ENCODE peak calls at places on chromosomes 12 and 14, in nine cellular contexts. S is ovary, E is cardiac muscle cell, Z is heart left ventricle, B is GM23338, N is spleen, D is GM23248, H is SJSA1, I is body of pancreas. O is an unnamed sample. For H3K4me1, the result is how much of the 10 kb centered on the place peaks cover.

GRCh38 chr14:72715910-72716268 is 178.0 kb downstream of the DPF3 start:
- DNase-seq in H (no peak), Z (peak), S (no peak), E (peak), B (no peak), I (no peak), N (no peak), D (no peak), O (no peak)

GRCh38 chr14:30443368-30444007 is 115.5 kb upstream of the G2E3 start:
- DNase-seq in H (no peak), D (peak), N (no peak), E (peak), I (no peak), S (no peak), B (peak), Z (no peak), O (no peak)

GRCh38 chr14:75521415-75522199 is 662 bp upstream of the BATF start:
- DNase-seq in I (no peak), D (no peak), H (no peak), B (no peak), S (no peak), N (no peak), E (no peak), Z (no peak), O (no peak)

GRCh38 chr14:81418057-81418790 is 18.1 kb upstream of the STON2 start:
- DNase-seq in H (no peak), S (no peak), E (no peak), B (no peak), I (no peak), N (no peak), D (no peak), Z (no peak), O (no peak)

GRCh38 chr12:119412811-119413794 is 78.6 kb downstream of the CCDC60 start:
- DNase-seq in B (peak), N (no peak), E (peak), I (peak), D (peak), H (peak), Z (peak), S (peak), O (peak)

GRCh38 chr12:54060975-54061778 is 7.5 kb downstream of the HOXC4 start:
- DNase-seq in B (no peak), H (no peak), Z (no peak), E (no peak), N (no peak), I (no peak), D (peak), S (no peak), O (no peak)

GRCh38 chr12:22672951-22673350 is 48.0 kb downstream of the ETNK1 start:
- DNase-seq in I (no peak), D (peak), N (no peak), H (no peak), B (no peak), Z (no peak), E (no peak), S (no peak), O (no peak)

GRCh38 chr14:69252851-69253250 is 7.1 kb upstream of the GALNT16 start:
- DNase-seq in S (no peak), N (no peak), I (no peak), E (no peak), B (no peak), H (no peak), D (no peak), Z (no peak), O (no peak)

GRCh38 chr12:98490491-98491453 is 24.6 kb upstream of the TMPO start:
- DNase-seq in S (peak), E (peak), H (peak), B (peak), N (peak), D (peak), Z (peak), I (peak), O (peak)

GRCh38 chr12:66235626-66236281 is 46.7 kb downstream of the IRAK3 start:
- DNase-seq in S (no peak), B (peak), H (no peak), E (no peak), Z (no peak), D (peak), I (no peak), N (no peak), O (no peak)

GRCh38 chr12:82688035-82688501 is 1.4 kb downstream of the TMTC2 start:
- DNase-seq in I (no peak), N (no peak), S (no peak), E (no peak), H (no peak), Z (no peak), D (peak), B (no peak), O (no peak)

GRCh38 chr12:108933950-108934349 is 54.1 kb downstream of the DAO start:
- DNase-seq in I (no peak), N (no peak), E (no peak), Z (no peak), B (no peak), S (no peak), H (no peak), D (no peak), O (no peak)

GRCh38 chr12:43208221-43208620 is 343.8 kb downstream of the ADAMTS20 start:
- DNase-seq in H (no peak), I (no peak), S (no peak), D (peak), E (no peak), B (no peak), Z (no peak), N (no peak), O (no peak)

GRCh38 chr12:4866288-4866687 is 43.4 kb upstream of the KCNA1 start:
- DNase-seq in D (no peak), E (no peak), H (no peak), S (no peak), Z (no peak), B (no peak), N (no peak), I (no peak), O (no peak)

GRCh38 chr12:12221560-12221959 is 45.3 kb downstream of the LRP6 start:
- DNase-seq in H (no peak), S (no peak), E (no peak), Z (no peak), B (no peak), I (no peak), D (no peak), N (no peak), O (no peak)

GRCh38 chr12:12331244-12331771 is 18.7 kb downstream of the MANSC1 start:
- DNase-seq in S (no peak), Z (no peak), E (peak), N (peak), B (peak), H (no peak), I (no peak), D (no peak), O (no peak)

GRCh38 chr14:26276757-26277156 is 321.1 kb downstream of the NOVA1 start:
- DNase-seq in S (no peak), B (peak), H (no peak), I (no peak), E (peak), N (no peak), Z (no peak), D (no peak), O (no peak)

GRCh38 chr12:130051900-130052299 is 110.4 kb upstream of the FZD10 start:
- DNase-seq in I (no peak), Z (no peak), N (peak), D (no peak), E (no peak), S (no peak), B (no peak), H (no peak), O (no peak)

GRCh38 chr12:116943419-116944372 is 32.9 kb downstream of the FBXW8 start:
- DNase-seq in D (no peak), N (no peak), H (no peak), B (no peak), I (peak), E (no peak), S (no peak), Z (no peak), O (no peak)
- H3K4me1 ChIP-seq in D (under half), N (under half), H (under half), B (under half), I (under half), E (under half), S (under half), Z (under half), O (under half)

GRCh38 chr12:45244561-45245348 is 28.9 kb downstream of the ANO6 start:
- DNase-seq in D (peak), N (no peak), S (no peak), I (no peak), Z (no peak), E (no peak), H (no peak), B (peak), O (no peak)
- H3K27ac ChIP-seq in D (peak), N (peak), S (no peak), I (no peak), Z (no peak), E (no peak), H (peak), B (peak), O (peak)

DNA sequence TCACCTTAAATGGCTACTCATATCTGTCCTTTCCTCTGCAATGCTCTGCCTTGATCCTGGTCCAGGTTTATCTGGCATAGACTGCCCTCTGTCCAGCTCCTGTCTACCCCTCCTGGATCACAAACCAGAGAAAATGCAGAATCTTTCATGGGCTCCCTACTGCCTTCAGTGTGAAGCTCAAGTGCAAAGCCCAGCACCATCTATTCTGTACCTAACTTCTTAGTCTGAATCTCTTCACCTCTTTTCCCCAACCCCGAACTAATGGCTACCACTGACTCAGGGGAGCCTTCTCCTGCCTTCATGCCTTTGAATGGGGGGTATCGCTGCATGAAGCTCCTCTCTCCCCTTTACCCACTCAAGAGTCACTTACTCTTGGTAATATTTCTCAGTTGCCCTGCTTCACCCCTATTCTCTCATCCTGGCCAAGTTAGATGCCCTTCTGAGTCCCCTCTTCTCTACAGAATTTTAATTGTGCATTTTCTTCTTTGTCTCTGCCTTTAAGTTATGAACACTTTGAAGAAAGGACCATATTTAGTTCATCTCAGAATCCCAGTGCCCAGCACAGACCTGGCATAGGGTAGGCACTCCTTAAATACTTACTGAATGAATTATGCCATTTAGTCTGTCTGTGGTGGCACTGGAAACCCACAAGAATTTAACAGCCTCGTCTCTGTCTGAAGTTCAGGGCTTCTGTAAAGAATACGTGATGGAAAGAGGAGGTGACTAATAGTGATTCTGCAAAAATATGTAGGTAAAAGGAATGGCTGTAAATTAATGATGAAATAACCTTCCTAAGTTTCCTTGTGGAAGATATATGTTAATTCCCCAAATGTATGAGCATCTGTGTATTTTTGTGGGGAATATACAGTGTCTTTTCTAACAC is 191.3 kb upstream of the AMIGO2 start:
- DNase-seq in H (peak), E (no peak), D (peak), Z (no peak), B (no peak), I (no peak), S (no peak), N (no peak), O (no peak)
- H3K4me1 ChIP-seq in H (half or more), E (under half), D (under half), Z (under half), B (under half), I (under half), S (under half), N (under half), O (under half)

DNA sequence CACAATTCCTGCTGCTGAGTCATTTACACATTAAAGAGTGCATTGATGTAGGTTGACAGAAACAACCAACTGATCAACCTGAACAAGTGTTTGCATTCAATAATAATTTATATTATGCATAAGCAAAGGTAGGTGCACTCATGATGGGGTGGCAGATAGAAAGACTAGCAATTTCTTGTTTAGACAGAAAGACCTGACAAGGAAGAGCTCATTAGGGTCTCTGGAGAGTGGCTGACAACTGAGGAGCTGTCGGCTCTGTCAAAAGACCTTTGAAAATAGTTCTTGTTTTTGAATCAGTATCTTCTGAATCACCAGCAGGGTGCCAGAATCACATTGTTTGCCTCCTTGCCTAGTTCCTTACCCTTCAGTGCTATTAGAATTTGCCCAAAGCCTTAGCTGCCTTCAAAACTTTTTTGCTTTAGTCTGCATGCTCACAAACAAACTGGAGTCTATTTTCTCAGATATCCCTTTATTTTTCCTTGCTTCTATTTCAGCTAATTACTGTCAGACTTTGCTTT is 234.7 kb downstream of the BTG1 start:
- DNase-seq in H (no peak), B (peak), S (no peak), E (no peak), I (no peak), N (no peak), D (no peak), Z (no peak), O (no peak)
- H3K27ac ChIP-seq in H (no peak), B (no peak), S (no peak), E (peak), I (no peak), N (peak), D (no peak), Z (no peak), O (no peak)

GRCh38 chr14:77002889-77003288 is 25.6 kb downstream of the IRF2BPL start:
- DNase-seq in D (no peak), I (no peak), S (no peak), N (no peak), B (no peak), H (no peak), Z (no peak), E (no peak), O (no peak)

GRCh38 chr14:77006127-77006526 is 22.4 kb downstream of the IRF2BPL start:
- DNase-seq in H (no peak), S (no peak), E (no peak), B (no peak), Z (no peak), D (no peak), I (peak), N (no peak), O (no peak)

GRCh38 chr14:77005559-77005958 is 22.9 kb downstream of the IRF2BPL start:
- DNase-seq in Z (no peak), E (no peak), S (no peak), N (no peak), D (no peak), H (no peak), B (no peak), I (no peak), O (no peak)

GRCh38 chr14:77003960-77004710 is 24.4 kb downstream of the IRF2BPL start:
- DNase-seq in N (no peak), H (no peak), Z (no peak), I (peak), D (peak), B (no peak), S (no peak), E (no peak), O (peak)

DNA sequence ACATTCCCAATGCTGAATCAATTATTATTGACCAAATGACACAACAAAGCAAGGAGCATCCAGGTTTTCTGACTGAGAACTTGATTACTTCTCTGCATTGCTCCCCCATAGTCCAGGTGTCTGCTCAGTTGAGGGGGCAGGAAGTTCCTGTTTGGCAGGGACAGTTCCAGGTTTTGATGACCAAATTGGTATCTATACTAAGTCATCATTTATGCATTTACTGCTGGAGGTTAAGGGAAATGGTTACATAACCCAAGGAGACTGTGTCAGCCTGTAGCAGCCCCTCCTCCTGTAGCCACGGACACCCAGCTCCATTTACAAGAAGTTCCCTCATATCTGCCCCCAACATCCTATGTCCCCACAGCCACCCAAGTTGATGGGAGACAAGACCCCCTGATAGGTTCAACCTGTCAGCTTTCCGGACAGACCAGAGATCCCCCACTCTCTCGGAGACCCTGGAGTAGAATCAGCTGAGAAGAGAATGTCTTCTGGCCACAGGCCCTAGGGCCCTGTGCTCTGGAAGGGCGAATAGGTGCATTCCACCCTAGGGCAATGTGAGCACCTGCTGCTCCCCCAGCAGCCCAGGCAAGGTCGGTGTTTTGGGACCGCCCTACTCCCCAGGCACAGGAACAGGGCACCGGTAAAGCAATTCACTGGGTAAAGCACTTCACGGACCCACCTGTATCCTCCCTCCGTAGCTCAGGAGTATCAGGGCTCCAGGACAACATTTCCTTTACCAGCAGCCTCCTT is 23.6 kb downstream of the IRF2BPL start:
- DNase-seq in E (no peak), I (no peak), S (no peak), D (peak), N (no peak), B (no peak), H (no peak), Z (no peak), O (no peak)
- H3K4me1 ChIP-seq in E (under half), I (half or more), S (under half), D (under half), N (under half), B (under half), H (under half), Z (under half), O (half or more)

DNA sequence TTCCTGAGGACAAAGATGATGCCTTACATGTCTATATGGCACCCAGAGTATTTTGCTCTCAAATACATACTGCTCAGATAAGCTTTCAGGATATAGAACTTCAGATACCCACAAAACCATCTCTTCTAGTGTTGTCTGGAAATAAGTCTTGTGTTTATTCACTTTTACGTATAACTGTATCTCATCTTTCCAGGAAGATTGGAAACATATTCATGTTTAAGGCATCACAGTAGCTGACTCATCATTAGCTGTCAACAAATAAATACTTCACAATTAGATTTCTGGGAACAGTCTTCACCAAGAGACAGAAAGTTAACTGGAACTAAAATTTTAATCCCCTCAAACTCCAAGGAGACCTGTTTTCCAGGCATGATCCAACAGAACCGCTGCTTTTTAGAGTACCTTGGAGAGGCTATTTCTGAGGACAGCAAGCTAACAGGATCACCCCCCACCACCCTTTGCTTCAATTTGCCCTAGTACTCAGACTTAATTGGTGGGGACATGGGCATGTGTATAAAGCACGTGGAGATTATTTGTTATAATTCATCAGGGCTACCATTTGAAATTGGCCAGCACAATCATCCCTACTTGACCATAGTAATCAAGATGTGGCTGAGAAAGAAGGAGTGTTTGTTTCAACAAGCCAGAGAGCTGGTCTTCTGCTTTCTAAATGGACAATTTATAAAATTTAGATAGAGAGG is 129.3 kb upstream of the HIF1A start:
- DNase-seq in B (no peak), N (no peak), S (no peak), I (no peak), Z (no peak), E (no peak), H (no peak), D (peak), O (no peak)
- H3K27ac ChIP-seq in B (no peak), N (no peak), S (no peak), I (no peak), Z (no peak), E (no peak), H (peak), D (peak), O (peak)